ENCODE peak calls at places on chromosomes 12 and 14, in six cellular contexts. J, C, Q, A, Z and K are unnamed samples.

GRCh38 chr12:58967551-58967950 is 47.2 kb upstream of the LRIG3 start:
- DNase-seq in J (no peak), C (no peak), Q (no peak), A (no peak), Z (no peak), K (no peak)

GRCh38 chr12:129064201-129064881 is 211.1 kb downstream of the GLT1D1 start:
- DNase-seq in J (no peak), C (no peak), Q (no peak), A (no peak), Z (no peak), K (no peak)

GRCh38 chr12:90631581-90631980 is 323.4 kb downstream of the CCER1 start:
- DNase-seq in J (no peak), C (no peak), Q (no peak), A (no peak), Z (no peak), K (no peak)

GRCh38 chr14:91416744-91417133 is 881 bp downstream of the CCDC88C start:
- DNase-seq in J (no peak), C (peak), Q (peak), A (no peak), Z (no peak), K (no peak)

GRCh38 chr12:92478692-92479091 is 224.1 kb upstream of the PLEKHG7 start:
- DNase-seq in J (no peak), C (no peak), Q (no peak), A (no peak), Z (no peak), K (no peak)

GRCh38 chr12:510071-510825 is 50.5 kb downstream of the B4GALNT3 start:
- DNase-seq in J (no peak), C (no peak), Q (no peak), A (no peak), Z (no peak), K (no peak)

GRCh38 chr12:108306014-108306501 is 33.1 kb downstream of the CMKLR1 start:
- DNase-seq in J (no peak), C (no peak), Q (no peak), A (peak), Z (no peak), K (no peak)

GRCh38 chr12:16008442-16008841 is 97.3 kb downstream of the DERA start:
- DNase-seq in J (no peak), C (peak), Q (no peak), A (no peak), Z (no peak), K (no peak)

GRCh38 chr14:103654619-103655018 is 25.6 kb downstream of the KLC1 start:
- DNase-seq in J (no peak), C (no peak), Q (no peak), A (no peak), Z (no peak), K (no peak)

GRCh38 chr12:124679533-124680371 is 112.3 kb upstream of the NCOR2 start:
- DNase-seq in J (no peak), C (peak), Q (no peak), A (no peak), Z (peak), K (no peak)

GRCh38 chr12:12482150-12482761 is 80.4 kb downstream of the DUSP16 start:
- DNase-seq in J (no peak), C (no peak), Q (no peak), A (no peak), Z (no peak), K (no peak)

GRCh38 chr14:51035611-51036192 is 59.2 kb downstream of the TRIM9 start:
- DNase-seq in J (no peak), C (no peak), Q (no peak), A (no peak), Z (no peak), K (no peak)

GRCh38 chr12:119681139-119681538 is 13.2 kb downstream of the PRKAB1 start:
- DNase-seq in J (no peak), C (no peak), Q (no peak), A (no peak), Z (no peak), K (no peak)

GRCh38 chr14:30601579-30601916 is 20.6 kb upstream of the SCFD1 start:
- DNase-seq in J (no peak), C (no peak), Q (no peak), A (no peak), Z (no peak), K (no peak)

GRCh38 chr14:78075033-78075432 is 95.1 kb upstream of the NRXN3 start:
- DNase-seq in J (no peak), C (no peak), Q (no peak), A (no peak), Z (no peak), K (no peak)

GRCh38 chr12:87603727-87604126 is 425.5 kb downstream of the C12orf50 start:
- DNase-seq in J (no peak), C (no peak), Q (no peak), A (no peak), Z (no peak), K (no peak)

GRCh38 chr12:39441963-39442894 is 691 bp downstream of the KIF21A start:
- DNase-seq in J (peak), C (peak), Q (peak), A (no peak), Z (peak), K (no peak)

GRCh38 chr14:21796912-21797311 is 123.3 kb upstream of the OR4E1 start:
- DNase-seq in J (no peak), C (no peak), Q (no peak), A (no peak), Z (no peak), K (no peak)

GRCh38 chr12:71626768-71627167 is 36.9 kb downstream of the ZFC3H1 start:
- DNase-seq in J (no peak), C (no peak), Q (no peak), A (no peak), Z (no peak), K (no peak)

GRCh38 chr12:131867891-131868675 is 26.3 kb upstream of the ULK1 start:
- DNase-seq in J (no peak), C (no peak), Q (no peak), A (no peak), Z (no peak), K (no peak)

GRCh38 chr14:20644520-20644919 is 3.0 kb upstream of the OR6S1 start:
- DNase-seq in J (no peak), C (no peak), Q (no peak), A (no peak), Z (no peak), K (no peak)

GRCh38 chr12:62738105-62738504 is 196.8 kb downstream of the PPM1H start:
- DNase-seq in J (no peak), C (no peak), Q (no peak), A (no peak), Z (no peak), K (no peak)

GRCh38 chr12:62793256-62794217 is 141.4 kb downstream of the PPM1H start:
- DNase-seq in J (peak), C (peak), Q (peak), A (peak), Z (peak), K (peak)

GRCh38 chr14:37792124-37792523 is 196.7 kb downstream of the TTC6 start:
- DNase-seq in J (no peak), C (no peak), Q (no peak), A (no peak), Z (no peak), K (no peak)

GRCh38 chr12:117805865-117806264 is 162.9 kb downstream of the KSR2 start:
- DNase-seq in J (no peak), C (no peak), Q (no peak), A (no peak), Z (no peak), K (peak)

GRCh38 chr12:51377099-51377984 is 13.9 kb downstream of the GALNT6 start:
- DNase-seq in J (no peak), C (no peak), Q (no peak), A (no peak), Z (no peak), K (no peak)

GRCh38 chr12:68358532-68359485 is 26.6 kb upstream of the MDM1 start:
- DNase-seq in J (peak), C (peak), Q (peak), A (peak), Z (peak), K (peak)

GRCh38 chr14:53401646-53402045 is 248.5 kb upstream of the DDHD1 start:
- DNase-seq in J (no peak), C (no peak), Q (no peak), A (no peak), Z (no peak), K (no peak)

GRCh38 chr14:103563089-103563620 is 395 bp downstream of the COA8 start:
- DNase-seq in J (peak), C (no peak), Q (no peak), A (no peak), Z (no peak), K (no peak)

GRCh38 chr12:40010899-40011774 is 94.7 kb downstream of the SLC2A13 start:
- DNase-seq in J (peak), C (peak), Q (peak), A (peak), Z (peak), K (no peak)